ENCODE peak calls at places on chromosomes 6 and 20, in nine cellular contexts. M is occipital lobe; E is sciatic nerve; P is effector memory CD8-positive, alpha-beta T cell; J is substantia nigra; G is left cardiac atrium; Z is stimulated activated CD4-positive, alpha-beta T cell treated with anti-CD3 and anti-CD28 coated beads, Interleukin-12 subunit alpha, Interleukin-12 subunit beta, amount 100 ng/mL, for 4 hours; A is NCI-H446 treated with DMSO at 0.1 percent for 48 hours; I is stimulated activated CD8-positive, alpha-beta memory T cell treated with anti-CD3 and anti-CD28 coated beads, Interleukin-4, amount 100 ng/mL, for 24 hours. V is an unnamed sample.

GRCh38 chr6:112036088-112036637 is 17.7 kb upstream of the CCN6 start:
- DNase-seq in J (no peak), G (no peak), M (no peak), A (no peak), E (no peak), Z (no peak), P (no peak), I (no peak), V (no peak)

GRCh38 chr6:47135772-47136171 is 93.6 kb upstream of the ADGRF1 start:
- DNase-seq in G (no peak), M (no peak), A (no peak), E (no peak), Z (no peak), J (no peak), P (no peak), I (no peak), V (peak)

GRCh38 chr6:48891308-48891707 is 571.7 kb downstream of the MMUT start:
- DNase-seq in J (no peak), P (no peak), I (no peak), A (no peak), G (no peak), E (no peak), M (no peak), Z (no peak), V (no peak)

GRCh38 chr6:24524801-24525200 is 30.0 kb downstream of the ALDH5A1 start:
- DNase-seq in P (no peak), G (no peak), I (no peak), Z (no peak), M (peak), J (no peak), A (peak), E (no peak), V (peak)

GRCh38 chr6:145055567-145055966 is 679.8 kb downstream of the EPM2A start:
- DNase-seq in G (no peak), M (no peak), J (no peak), P (no peak), I (no peak), Z (no peak), E (no peak), A (no peak), V (no peak)

GRCh38 chr20:50893620-50894019 is 37.6 kb downstream of the ADNP start:
- DNase-seq in E (no peak), P (no peak), A (no peak), M (no peak), I (no peak), J (no peak), G (no peak), Z (no peak), V (no peak)

GRCh38 chr20:36792422-36792821 is 18.9 kb upstream of the DSN1 start:
- DNase-seq in G (no peak), P (no peak), I (no peak), A (peak), J (no peak), Z (no peak), M (no peak), E (no peak), V (peak)

GRCh38 chr6:79894939-79895338 is 52.4 kb downstream of the ELOVL4 start:
- DNase-seq in M (no peak), G (no peak), A (peak), J (no peak), Z (no peak), E (no peak), I (no peak), P (no peak), V (no peak)

GRCh38 chr6:25312034-25312620 is 33.0 kb downstream of the CARMIL1 start:
- DNase-seq in P (no peak), M (no peak), G (no peak), E (no peak), Z (no peak), I (no peak), A (peak), J (no peak), V (no peak)

GRCh38 chr6:131281471-131282270 is 146.4 kb downstream of the AKAP7 start:
- DNase-seq in I (peak), M (peak), P (peak), Z (peak), G (peak), A (no peak), E (peak), J (peak), V (no peak)

GRCh38 chr6:102950967-102951366 is 1557.5 kb downstream of the GRIK2 start:
- DNase-seq in P (no peak), I (no peak), Z (no peak), G (no peak), A (no peak), E (no peak), J (no peak), M (no peak), V (no peak)

V was measured in HepG2.